ENCODE peak calls at places on chromosomes 6 and 20, in six cellular contexts. F is pancreas, O is fibroblast of the aortic adventitia, G is left lung, D is lower leg skin, Y is WTC11. H is an unnamed sample.

GRCh38 chr6:43917878-43918382 is 147.9 kb downstream of the VEGFA start:
- DNase-seq in F (no peak), O (peak), G (no peak), Y (no peak), D (no peak), H (no peak)

GRCh38 chr6:47633141-47633540 is 65.2 kb upstream of the ADGRF4 start:
- DNase-seq in G (no peak), O (peak), D (no peak), F (no peak), Y (no peak), H (peak)

GRCh38 chr6:63805808-63806572 is 170.4 kb downstream of the PHF3 start:
- DNase-seq in D (no peak), G (no peak), F (no peak), O (peak), Y (no peak), H (peak)

GRCh38 chr20:34524426-34524825 is 8.2 kb downstream of the DYNLRB1 start:
- DNase-seq in D (peak), O (no peak), G (no peak), Y (no peak), F (no peak), H (no peak)

GRCh38 chr6:118705799-118706481 is 54.5 kb upstream of the CEP85L start:
- DNase-seq in Y (peak), F (no peak), D (no peak), G (no peak), O (peak), H (no peak)

GRCh38 chr20:52090036-52090435 is 101.5 kb downstream of the ZFP64 start:
- DNase-seq in Y (no peak), G (no peak), O (no peak), D (no peak), F (no peak), H (no peak)

GRCh38 chr6:151699719-151700118 is 107.8 kb upstream of the ESR1 start:
- DNase-seq in D (no peak), F (no peak), G (no peak), O (peak), Y (no peak), H (no peak)

GRCh38 chr20:58691773-58692578 is 624 bp upstream of the NPEPL1 start:
- DNase-seq in Y (no peak), F (peak), O (peak), G (peak), D (peak), H (no peak)

GRCh38 chr6:129276461-129276860 is 393.5 kb downstream of the LAMA2 start:
- DNase-seq in D (no peak), F (no peak), O (no peak), G (no peak), Y (no peak), H (no peak)

GRCh38 chr6:81950877-81951276 is 198.4 kb upstream of the TENT5A start:
- DNase-seq in Y (no peak), G (no peak), F (no peak), D (no peak), O (peak), H (no peak)

GRCh38 chr20:16312998-16313397 is 260.2 kb downstream of the KIF16B start:
- DNase-seq in O (no peak), G (no peak), D (no peak), F (no peak), Y (no peak), H (no peak)

GRCh38 chr6:113585246-113585645 is 271.9 kb upstream of the MARCKS start:
- DNase-seq in G (no peak), D (no peak), Y (no peak), O (no peak), F (no peak), H (no peak)

GRCh38 chr20:57620999-57621398 is 773 bp upstream of the ZBP1 start:
- DNase-seq in Y (no peak), O (no peak), F (no peak), G (peak), D (peak), H (no peak)

GRCh38 chr6:32255212-32256153 is 31.6 kb upstream of the NOTCH4 start:
- DNase-seq in G (peak), F (no peak), O (peak), D (peak), Y (peak), H (peak)
- TF ChIP-seq CTCF in G (peak), F (peak), O (peak), D (no peak), Y (peak), H (peak)

GRCh38 chr6:144283781-144284473 is 1.2 kb upstream of the UTRN start:
- DNase-seq in O (peak), G (no peak), D (no peak), F (no peak), Y (no peak), H (no peak)
- TF ChIP-seq CTCF in O (peak), G (no peak), D (no peak), F (no peak), Y (no peak), H (peak)

GRCh38 chr6:28982476-28983266 is 22.4 kb downstream of the ZNF311 start:
- DNase-seq in F (no peak), D (no peak), Y (no peak), O (peak), G (no peak), H (no peak)
- TF ChIP-seq CTCF in F (no peak), D (no peak), Y (no peak), O (peak), G (no peak), H (no peak)

GRCh38 chr6:169326067-169326799 is 72.6 kb upstream of the THBS2 start:
- DNase-seq in O (peak), G (no peak), F (no peak), Y (peak), D (peak), H (no peak)
- TF ChIP-seq CTCF in O (peak), G (no peak), F (no peak), Y (no peak), D (no peak), H (peak)

GRCh38 chr6:38279423-38279822 is 360.3 kb downstream of the BTBD9 start:
- DNase-seq in G (no peak), F (no peak), O (no peak), D (no peak), Y (no peak), H (no peak)
- TF ChIP-seq CTCF in G (no peak), F (no peak), O (peak), D (no peak), Y (no peak), H (peak)